ENCODE peak calls at places on chromosomes 6 and 20, in seven cellular contexts. I, S, B, E, Q, O and D are unnamed samples.

GRCh38 chr6:164035912-164036485 is 621.5 kb downstream of the QKI start:
- DNase-seq in I (no peak), E (no peak), S (no peak), O (no peak), Q (no peak), B (peak; percentile 30), D (no peak)

GRCh38 chr6:32700391-32701040 is 34.1 kb upstream of the HLA-DQB1 start:
- DNase-seq in O (peak; percentile 73), S (peak; percentile 81), B (peak; percentile 71), E (peak; percentile 68), I (peak; percentile 59), Q (peak; percentile 53), D (peak; percentile 62)

GRCh38 chr6:35386989-35387388 is 44.6 kb downstream of the PPARD start:
- DNase-seq in B (no peak), I (no peak), O (no peak), Q (no peak), E (no peak), S (peak; percentile 49), D (no peak)

GRCh38 chr20:22586645-22587310 is 2.4 kb upstream of the FOXA2 start:
- DNase-seq in O (no peak), I (no peak), E (peak; percentile 77), B (peak; percentile 17), S (peak; percentile 75), Q (peak; percentile 90), D (no peak)

GRCh38 chr6:140779341-140779740 is 1353.4 kb upstream of the GJE1 start:
- DNase-seq in Q (no peak), S (no peak), B (peak; percentile 54), O (peak; percentile 29), E (no peak), I (peak; percentile 54), D (no peak)

GRCh38 chr6:165245287-165245686 is 64.1 kb downstream of the C6orf118 start:
- DNase-seq in E (no peak), Q (no peak), B (peak; percentile 49), O (peak; percentile 7), I (peak; percentile 2), S (peak; percentile 16), D (no peak)

GRCh38 chr6:99588618-99589289 is 17.9 kb upstream of the PRDM13 start:
- DNase-seq in S (peak; percentile 91), Q (peak; percentile 84), E (peak; percentile 92), I (peak; percentile 59), B (peak; percentile 80), O (peak; percentile 58), D (peak; percentile 65)

GRCh38 chr6:112366695-112367546 is 19.8 kb downstream of the RFPL4B start:
- DNase-seq in O (no peak), B (peak; percentile 66), E (no peak), S (no peak), Q (no peak), I (no peak), D (no peak)

GRCh38 chr6:2353412-2354137 is 108.2 kb upstream of the GMDS start:
- DNase-seq in Q (peak; percentile 76), E (peak; percentile 59), O (peak; percentile 55), B (peak; percentile 94), I (peak; percentile 86), S (peak; percentile 72), D (peak; percentile 58)

GRCh38 chr6:106773482-106773881 is 144.1 kb downstream of the QRSL1 start:
- DNase-seq in Q (no peak), S (no peak), E (no peak), B (peak; percentile 85), I (no peak), O (no peak), D (no peak)

GRCh38 chr20:17620371-17621228 is 50.7 kb downstream of the DSTN start:
- DNase-seq in S (no peak), O (no peak), E (peak; percentile 25), Q (no peak), I (no peak), B (no peak), D (no peak)

GRCh38 chr6:119147101-119148053 is 68.9 kb upstream of the FAM184A start:
- DNase-seq in S (peak; percentile 66), I (peak; percentile 98), E (no peak), O (peak; percentile 98), Q (peak; percentile 41), B (peak; percentile 89), D (no peak)

GRCh38 chr6:152509916-152510315 is 127.2 kb downstream of the SYNE1 start:
- DNase-seq in B (no peak), E (no peak), S (no peak), I (no peak), Q (no peak), O (no peak), D (no peak)

GRCh38 chr6:40695114-40695513 is 108.0 kb upstream of the LRFN2 start:
- DNase-seq in E (peak; percentile 52), I (peak; percentile 1), Q (no peak), S (peak; percentile 64), O (no peak), B (no peak), D (no peak)

DNA sequence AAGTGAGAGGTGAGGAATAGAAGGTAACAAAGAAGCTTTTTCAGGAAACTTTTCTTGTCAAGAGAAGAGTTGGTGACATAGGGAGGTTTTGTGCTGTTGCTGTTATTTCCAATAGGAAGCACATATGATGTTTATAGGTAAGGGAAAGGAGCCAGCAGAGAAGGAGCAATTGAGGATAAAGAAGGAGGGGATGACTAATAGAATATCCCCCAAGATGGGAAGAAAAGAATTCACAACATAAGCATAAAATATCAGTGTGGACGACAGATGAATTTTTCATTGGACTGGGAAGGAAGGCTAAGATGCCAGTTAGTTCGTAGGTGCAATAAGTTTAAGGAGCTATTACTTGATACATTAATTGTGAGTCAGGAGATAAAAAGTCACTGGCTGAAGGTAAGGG is 8.5 kb upstream of the BEND6 start:
- DNase-seq in I (peak; percentile 71), O (no peak), B (no peak), S (no peak), Q (no peak), E (no peak), D (no peak)
- H2BK120ac ChIP-seq in I (no peak overlapping the region), O (no peak overlapping the region), B (no peak overlapping the region), S (no peak overlapping the region), Q (no peak overlapping the region), E (no peak overlapping the region), D (no peak overlapping the region)

GRCh38 chr6:10847684-10848083 is 9.3 kb upstream of the MAK start:
- DNase-seq in S (no peak), E (no peak), I (no peak), B (peak; percentile 24), Q (no peak), O (no peak), D (no peak)
- H3K4ac ChIP-seq in S (no peak overlapping the region), E (no peak overlapping the region), I (no peak overlapping the region), B (no peak overlapping the region), Q (no peak overlapping the region), O (no peak overlapping the region), D (no peak overlapping the region)

GRCh38 chr20:34876161-34877001 is at the start of gene ACSS2:
- DNase-seq in B (peak; percentile 94), S (peak; percentile 100), E (peak; percentile 100), Q (peak; percentile 99), O (peak; percentile 98), I (peak; percentile 97), D (peak; percentile 97)
- H3K18ac ChIP-seq in B (peak within 1 kb of the TSS; percentile 42), S (peak within 1 kb of the TSS; percentile 81), E (no peak within 1 kb of the TSS), Q (no peak within 1 kb of the TSS), O (peak within 1 kb of the TSS; percentile 91), I (peak within 1 kb of the TSS; percentile 43), D (peak within 1 kb of the TSS; percentile 85)

GRCh38 chr6:17015144-17015543 is 86.7 kb upstream of the STMND1 start:
- DNase-seq in Q (no peak), I (peak; percentile 89), B (no peak), S (no peak), E (no peak), O (peak; percentile 85), D (no peak)

GRCh38 chr6:17017416-17017815 is 84.4 kb upstream of the STMND1 start:
- DNase-seq in O (no peak), E (no peak), I (no peak), B (no peak), Q (no peak), S (no peak), D (no peak)

GRCh38 chr6:17013701-17014100 is 88.1 kb upstream of the STMND1 start:
- DNase-seq in S (no peak), Q (no peak), E (no peak), I (peak; percentile 91), O (peak; percentile 79), B (peak; percentile 88), D (no peak)

GRCh38 chr6:17018425-17018824 is 83.4 kb upstream of the STMND1 start:
- DNase-seq in Q (no peak), S (no peak), I (peak; percentile 47), O (no peak), B (no peak), E (no peak), D (no peak)

GRCh38 chr6:17015551-17016381 is 86.1 kb upstream of the STMND1 start:
- DNase-seq in Q (no peak), B (no peak), E (peak; percentile 39), O (no peak), I (no peak), S (peak; percentile 2), D (no peak)
- H2BK120ac ChIP-seq in Q (no peak overlapping the region), B (no peak overlapping the region), E (no peak overlapping the region), O (no peak overlapping the region), I (peak overlapping the region; percentile 30), S (no peak overlapping the region), D (no peak overlapping the region)

GRCh38 chr6:156719395-156719719 is 57.8 kb upstream of the ARID1B start:
- DNase-seq in I (no peak), Q (no peak), B (no peak), O (no peak), E (no peak), S (no peak), D (no peak)
- H3K4ac ChIP-seq in I (peak overlapping the region; percentile 67), Q (peak overlapping the region; percentile 27), B (peak overlapping the region; percentile 52), O (no peak overlapping the region), E (no peak overlapping the region), S (no peak overlapping the region), D (no peak overlapping the region)

DNA sequence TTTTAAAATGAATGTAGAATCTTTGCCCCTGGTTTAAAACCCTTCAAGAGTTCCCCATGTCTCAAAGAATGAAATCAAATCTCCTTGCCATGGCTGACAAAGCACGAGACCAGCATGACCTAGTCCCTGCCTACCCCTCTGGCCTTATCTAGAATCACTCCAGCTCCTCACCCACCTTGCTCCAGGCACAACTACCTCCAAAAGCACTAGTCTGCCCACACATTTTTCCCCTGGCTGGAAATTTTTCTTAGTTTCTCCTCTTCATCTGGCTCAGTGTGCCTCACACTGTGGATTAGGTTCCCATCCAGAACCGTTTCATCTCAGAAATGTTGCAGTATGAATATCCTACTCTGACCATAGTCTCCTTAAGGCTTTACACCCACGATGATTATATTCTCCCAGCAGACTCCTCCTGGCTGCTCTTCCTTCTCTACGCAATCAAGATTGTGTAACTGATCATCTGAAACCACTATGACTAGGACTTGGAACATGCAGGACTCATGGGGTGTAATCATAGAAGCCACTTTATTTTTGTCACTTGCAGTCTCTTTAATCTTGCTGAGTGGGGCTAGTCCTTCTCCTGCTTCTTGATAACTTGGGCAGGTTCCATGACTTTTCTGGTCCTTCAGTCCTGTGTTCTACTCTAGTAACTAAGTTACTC is 7.8 kb upstream of the MRS2 start:
- DNase-seq in O (peak; percentile 88), E (no peak), I (peak; percentile 91), S (no peak), B (peak; percentile 78), Q (no peak), D (no peak)
- H3K18ac ChIP-seq in O (no peak overlapping the region), E (no peak overlapping the region), I (peak overlapping the region; percentile 89), S (no peak overlapping the region), B (no peak overlapping the region), Q (no peak overlapping the region), D (no peak overlapping the region)